ENCODE peak calls at places on chromosomes 6 and 20, in eight cellular contexts. One of them, this sample, is unnamed.

GRCh38 chr6:63478751-63479150 is 93.5 kb upstream of the LOC128125822 start:
- DNase-seq in GM10248: no peak
- DNase-seq in HFF-Myc: no peak
- DNase-seq in psoas muscle: no peak
- DNase-seq in BE2C: no peak
- DNase-seq in spleen: no peak
- DNase-seq in heart right ventricle: no peak
- DNase-seq in cardiac fibroblast: no peak
- DNase-seq in this sample: no peak

GRCh38 chr20:19816386-19816785 is 58.3 kb downstream of the RIN2 start:
- DNase-seq in spleen: no peak
- DNase-seq in BE2C: no peak
- DNase-seq in psoas muscle: no peak
- DNase-seq in GM10248: no peak
- DNase-seq in heart right ventricle: no peak
- DNase-seq in cardiac fibroblast: peak; percentile 46
- DNase-seq in HFF-Myc: no peak
- DNase-seq in this sample: no peak

GRCh38 chr20:59307270-59307669 is 6.9 kb downstream of the EDN3 start:
- DNase-seq in HFF-Myc: no peak
- DNase-seq in psoas muscle: no peak
- DNase-seq in GM10248: no peak
- DNase-seq in BE2C: no peak
- DNase-seq in spleen: no peak
- DNase-seq in heart right ventricle: no peak
- DNase-seq in cardiac fibroblast: no peak
- DNase-seq in this sample: no peak

GRCh38 chr20:32460683-32461320 is 102.7 kb downstream of the ASXL1 start:
- DNase-seq in heart right ventricle: no peak
- DNase-seq in BE2C: no peak
- DNase-seq in HFF-Myc: no peak
- DNase-seq in cardiac fibroblast: no peak
- DNase-seq in psoas muscle: no peak
- DNase-seq in spleen: no peak
- DNase-seq in GM10248: no peak
- DNase-seq in this sample: no peak

GRCh38 chr6:44332585-44332984 is 9.9 kb upstream of the SPATS1 start:
- DNase-seq in BE2C: no peak
- DNase-seq in cardiac fibroblast: no peak
- DNase-seq in psoas muscle: no peak
- DNase-seq in spleen: no peak
- DNase-seq in GM10248: no peak
- DNase-seq in HFF-Myc: no peak
- DNase-seq in heart right ventricle: no peak
- DNase-seq in this sample: no peak

GRCh38 chr6:159261983-159262382 is 92.8 kb downstream of the FNDC1 start:
- DNase-seq in psoas muscle: no peak
- DNase-seq in BE2C: no peak
- DNase-seq in HFF-Myc: no peak
- DNase-seq in cardiac fibroblast: no peak
- DNase-seq in GM10248: no peak
- DNase-seq in spleen: no peak
- DNase-seq in heart right ventricle: no peak
- DNase-seq in this sample: no peak

GRCh38 chr20:7586481-7586880 is 353.8 kb downstream of the HAO1 start:
- DNase-seq in HFF-Myc: no peak
- DNase-seq in GM10248: no peak
- DNase-seq in BE2C: no peak
- DNase-seq in psoas muscle: no peak
- DNase-seq in heart right ventricle: no peak
- DNase-seq in spleen: no peak
- DNase-seq in cardiac fibroblast: no peak
- DNase-seq in this sample: no peak

GRCh38 chr6:33172307-33173227 is 19.7 kb downstream of the COL11A2 start:
- DNase-seq in GM10248: peak; percentile 73
- DNase-seq in HFF-Myc: no peak
- DNase-seq in spleen: peak; percentile 47
- DNase-seq in BE2C: peak; percentile 29
- DNase-seq in cardiac fibroblast: peak; percentile 55
- DNase-seq in psoas muscle: no peak
- DNase-seq in heart right ventricle: no peak
- DNase-seq in this sample: no peak

GRCh38 chr20:45489083-45489531 is 19.6 kb downstream of the WFDC2 start:
- DNase-seq in psoas muscle: no peak
- DNase-seq in GM10248: no peak
- DNase-seq in spleen: no peak
- DNase-seq in BE2C: no peak
- DNase-seq in cardiac fibroblast: no peak
- DNase-seq in heart right ventricle: no peak
- DNase-seq in HFF-Myc: peak; percentile 2
- DNase-seq in this sample: no peak

GRCh38 chr20:43711098-43711654 is 15.6 kb downstream of the GTSF1L start:
- DNase-seq in BE2C: no peak
- DNase-seq in spleen: no peak
- DNase-seq in HFF-Myc: no peak
- DNase-seq in cardiac fibroblast: no peak
- DNase-seq in heart right ventricle: no peak
- DNase-seq in GM10248: no peak
- DNase-seq in psoas muscle: no peak
- DNase-seq in this sample: no peak

GRCh38 chr20:17835240-17835940 is 133.2 kb downstream of the SNX5 start:
- DNase-seq in BE2C: no peak
- DNase-seq in GM10248: no peak
- DNase-seq in HFF-Myc: no peak
- DNase-seq in cardiac fibroblast: peak; percentile 78
- DNase-seq in psoas muscle: peak; percentile 73
- DNase-seq in spleen: no peak
- DNase-seq in heart right ventricle: peak; percentile 49
- DNase-seq in this sample: no peak

DNA sequence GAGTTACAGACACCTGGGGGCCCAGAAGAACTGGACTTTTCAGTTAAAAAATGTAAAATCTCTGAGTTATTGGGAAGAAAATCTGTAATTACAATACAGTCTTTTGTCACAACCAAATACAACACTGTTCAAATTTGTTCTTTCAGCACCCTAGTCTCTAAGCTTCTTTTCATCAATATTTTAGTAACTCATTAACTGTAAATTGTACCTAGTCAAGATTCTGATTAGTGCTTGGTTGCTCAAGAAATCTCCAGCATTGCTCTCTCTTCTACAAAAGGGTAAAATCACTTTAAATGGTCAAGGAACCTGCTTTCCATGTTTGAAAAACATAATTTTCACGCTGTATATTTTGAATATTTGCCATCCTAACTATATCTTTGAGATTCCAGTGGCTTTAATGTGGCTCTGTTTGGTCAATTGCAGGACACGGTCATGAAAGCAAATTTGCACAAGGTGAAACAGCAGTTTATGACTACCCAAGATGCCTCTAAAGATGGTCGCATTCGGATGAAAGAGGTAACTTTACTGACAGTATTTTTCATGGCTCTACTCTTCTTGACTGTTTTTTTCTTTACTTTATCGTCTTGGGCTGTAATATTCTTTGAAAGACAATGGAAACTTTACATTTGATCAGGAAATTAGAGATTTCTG is 9.2 kb downstream of the SCGN start:
- DNase-seq in GM10248: no peak
- DNase-seq in cardiac fibroblast: no peak
- DNase-seq in spleen: no peak
- DNase-seq in HFF-Myc: no peak
- DNase-seq in psoas muscle: no peak
- DNase-seq in heart right ventricle: no peak
- DNase-seq in BE2C: no peak
- DNase-seq in this sample: no peak
- TF ChIP-seq CTCF in GM10248: no peak
- TF ChIP-seq CTCF in cardiac fibroblast: no peak
- TF ChIP-seq CTCF in spleen: no peak
- TF ChIP-seq CTCF in HFF-Myc: no peak
- TF ChIP-seq CTCF in psoas muscle: no peak
- TF ChIP-seq CTCF in heart right ventricle: no peak
- TF ChIP-seq CTCF in BE2C: no peak
- TF ChIP-seq CTCF in this sample: no peak

DNA sequence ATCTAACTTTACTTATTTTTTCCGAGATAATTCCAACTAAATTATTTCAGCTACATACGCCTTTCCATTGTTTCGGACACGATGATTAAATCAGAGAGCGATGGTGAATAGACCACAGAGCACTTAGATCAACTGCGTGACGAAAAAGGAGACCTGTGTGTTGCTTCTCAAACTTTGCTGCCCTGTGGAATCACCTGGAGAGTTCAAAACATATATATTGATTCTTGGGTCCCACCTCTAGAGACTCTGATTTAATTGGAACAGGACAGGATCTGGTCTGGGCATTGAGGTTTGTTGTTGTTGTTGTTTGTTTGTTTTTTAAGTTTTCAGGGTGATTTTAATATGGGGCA is 401 bp upstream of the TNFRSF21 start:
- DNase-seq in BE2C: no peak
- DNase-seq in psoas muscle: no peak
- DNase-seq in GM10248: no peak
- DNase-seq in cardiac fibroblast: no peak
- DNase-seq in heart right ventricle: no peak
- DNase-seq in spleen: no peak
- DNase-seq in HFF-Myc: no peak
- DNase-seq in this sample: no peak
- TF ChIP-seq CTCF in BE2C: no peak
- TF ChIP-seq CTCF in psoas muscle: no peak
- TF ChIP-seq CTCF in GM10248: no peak
- TF ChIP-seq CTCF in cardiac fibroblast: no peak
- TF ChIP-seq CTCF in heart right ventricle: no peak
- TF ChIP-seq CTCF in spleen: no peak
- TF ChIP-seq CTCF in HFF-Myc: no peak
- TF ChIP-seq CTCF in this sample: no peak

GRCh38 chr20:57435105-57435497 is 43.9 kb downstream of the RBM38 start:
- DNase-seq in HFF-Myc: no peak
- DNase-seq in GM10248: no peak
- DNase-seq in cardiac fibroblast: no peak
- DNase-seq in BE2C: no peak
- DNase-seq in spleen: no peak
- DNase-seq in heart right ventricle: no peak
- DNase-seq in psoas muscle: no peak
- DNase-seq in this sample: no peak

GRCh38 chr20:57433658-57434389 is 42.6 kb downstream of the RBM38 start:
- DNase-seq in BE2C: no peak
- DNase-seq in psoas muscle: no peak
- DNase-seq in HFF-Myc: no peak
- DNase-seq in heart right ventricle: no peak
- DNase-seq in spleen: peak; percentile 81
- DNase-seq in cardiac fibroblast: no peak
- DNase-seq in GM10248: no peak
- DNase-seq in this sample: no peak

GRCh38 chr20:57435498-57436222 is 44.5 kb downstream of the RBM38 start:
- DNase-seq in spleen: peak; percentile 89
- DNase-seq in cardiac fibroblast: peak; percentile 20
- DNase-seq in heart right ventricle: peak; percentile 55
- DNase-seq in GM10248: no peak
- DNase-seq in HFF-Myc: no peak
- DNase-seq in BE2C: peak; percentile 58
- DNase-seq in psoas muscle: peak; percentile 85
- DNase-seq in this sample: no peak

GRCh38 chr20:57432874-57433491 is 41.8 kb downstream of the RBM38 start:
- DNase-seq in HFF-Myc: no peak
- DNase-seq in spleen: peak; percentile 95
- DNase-seq in psoas muscle: peak; percentile 51
- DNase-seq in cardiac fibroblast: no peak
- DNase-seq in BE2C: no peak
- DNase-seq in heart right ventricle: peak; percentile 66
- DNase-seq in GM10248: peak; percentile 90
- DNase-seq in this sample: no peak

DNA sequence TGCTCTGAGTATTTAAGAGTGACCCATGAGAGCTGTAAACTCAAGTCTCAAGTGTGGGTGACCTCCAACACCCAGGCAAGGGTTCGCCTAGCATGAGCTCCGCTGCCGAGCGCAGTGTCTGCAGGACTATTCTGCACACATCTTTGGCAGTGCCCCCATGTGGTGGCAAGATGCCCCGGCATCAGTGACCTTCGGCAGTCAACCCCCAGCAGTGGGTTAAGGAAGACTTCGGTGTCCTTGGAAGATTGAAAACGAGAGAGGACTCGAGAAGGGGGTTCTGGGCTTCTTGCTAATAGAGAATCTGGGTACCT is 43.1 kb downstream of the RBM38 start:
- DNase-seq in HFF-Myc: no peak
- DNase-seq in heart right ventricle: no peak
- DNase-seq in GM10248: no peak
- DNase-seq in spleen: peak; percentile 85
- DNase-seq in BE2C: no peak
- DNase-seq in cardiac fibroblast: no peak
- DNase-seq in psoas muscle: no peak
- DNase-seq in this sample: no peak
- TF ChIP-seq CTCF in HFF-Myc: peak; percentile 18
- TF ChIP-seq CTCF in heart right ventricle: no peak
- TF ChIP-seq CTCF in GM10248: peak; percentile 6
- TF ChIP-seq CTCF in spleen: no peak
- TF ChIP-seq CTCF in BE2C: peak; percentile 38
- TF ChIP-seq CTCF in cardiac fibroblast: no peak
- TF ChIP-seq CTCF in psoas muscle: no peak
- TF ChIP-seq CTCF in this sample: no peak

GRCh38 chr6:52573295-52573694 is 3.6 kb downstream of the TRAM2 start:
- DNase-seq in heart right ventricle: no peak
- DNase-seq in spleen: no peak
- DNase-seq in BE2C: no peak
- DNase-seq in HFF-Myc: no peak
- DNase-seq in cardiac fibroblast: peak; percentile 59
- DNase-seq in GM10248: no peak
- DNase-seq in psoas muscle: no peak
- DNase-seq in this sample: no peak
- TF ChIP-seq CTCF in heart right ventricle: no peak
- TF ChIP-seq CTCF in spleen: no peak
- TF ChIP-seq CTCF in BE2C: no peak
- TF ChIP-seq CTCF in HFF-Myc: peak; percentile 24
- TF ChIP-seq CTCF in cardiac fibroblast: peak; percentile 3
- TF ChIP-seq CTCF in GM10248: no peak
- TF ChIP-seq CTCF in psoas muscle: no peak
- TF ChIP-seq CTCF in this sample: no peak

DNA sequence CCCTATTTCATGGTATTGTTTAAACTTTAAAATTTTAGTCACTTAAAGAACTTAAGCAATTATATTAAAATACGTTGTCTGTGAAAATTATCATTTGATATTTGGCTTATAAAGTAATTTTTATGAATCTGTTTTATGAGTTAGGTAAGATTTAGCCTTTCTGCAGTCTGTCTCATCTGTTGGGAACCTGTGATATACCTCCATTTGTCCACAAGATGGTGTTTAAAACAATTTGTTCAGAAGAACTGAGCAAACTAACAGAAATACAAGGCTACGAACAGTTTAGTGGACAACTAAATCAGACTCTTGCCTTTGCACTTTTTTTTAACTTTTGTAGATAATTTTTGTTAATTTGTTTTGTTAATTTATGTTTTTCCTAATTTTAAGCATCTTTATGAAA is 92.4 kb downstream of the COL9A1 start:
- DNase-seq in BE2C: no peak
- DNase-seq in spleen: no peak
- DNase-seq in cardiac fibroblast: peak; percentile 28
- DNase-seq in GM10248: peak; percentile 14
- DNase-seq in heart right ventricle: no peak
- DNase-seq in psoas muscle: no peak
- DNase-seq in HFF-Myc: no peak
- DNase-seq in this sample: no peak
- TF ChIP-seq CTCF in BE2C: peak; percentile 48
- TF ChIP-seq CTCF in spleen: no peak
- TF ChIP-seq CTCF in cardiac fibroblast: peak; percentile 21
- TF ChIP-seq CTCF in GM10248: peak; percentile 22
- TF ChIP-seq CTCF in heart right ventricle: no peak
- TF ChIP-seq CTCF in psoas muscle: peak; percentile 17
- TF ChIP-seq CTCF in HFF-Myc: no peak
- TF ChIP-seq CTCF in this sample: peak; percentile 60

GRCh38 chr6:39092124-39092523 is 22.9 kb downstream of the SAYSD1 start:
- DNase-seq in psoas muscle: no peak
- DNase-seq in BE2C: no peak
- DNase-seq in HFF-Myc: no peak
- DNase-seq in spleen: no peak
- DNase-seq in cardiac fibroblast: no peak
- DNase-seq in heart right ventricle: no peak
- DNase-seq in GM10248: no peak
- DNase-seq in this sample: no peak
- TF ChIP-seq CTCF in psoas muscle: no peak
- TF ChIP-seq CTCF in BE2C: peak; percentile 16
- TF ChIP-seq CTCF in HFF-Myc: no peak
- TF ChIP-seq CTCF in spleen: no peak
- TF ChIP-seq CTCF in cardiac fibroblast: no peak
- TF ChIP-seq CTCF in heart right ventricle: no peak
- TF ChIP-seq CTCF in GM10248: no peak
- TF ChIP-seq CTCF in this sample: no peak